ENCODE peak calls at places on chromosomes 7 and 10, in seven cellular contexts. A is IMR-90; I is CD4-positive, alpha-beta T cell; L is right atrium auricular region; B is cardiac fibroblast; O is HFFc6; U is astrocyte of the spinal cord. J is an unnamed sample.

GRCh38 chr10:34195364-34196057 is 619.6 kb downstream of the PARD3 start:
- DNase-seq in I (no peak), A (no peak), L (no peak), B (no peak), O (no peak), U (no peak), J (no peak)

GRCh38 chr10:42942279-42942932 is 134.5 kb upstream of the RET start:
- DNase-seq in U (no peak), L (peak), O (no peak), I (no peak), B (no peak), A (no peak), J (no peak)

GRCh38 chr7:101804087-101804631 is 13.3 kb upstream of the CUX1 start:
- DNase-seq in U (no peak), B (no peak), I (no peak), O (no peak), L (no peak), A (no peak), J (no peak)

GRCh38 chr7:93150200-93150835 is 2.1 kb upstream of the SAMD9L start:
- DNase-seq in L (no peak), O (peak), B (no peak), U (peak), I (no peak), A (peak), J (no peak)

GRCh38 chr7:16365952-16366351 is 55.4 kb downstream of the CRPPA start:
- DNase-seq in U (no peak), A (no peak), O (no peak), B (no peak), L (no peak), I (no peak), J (no peak)

GRCh38 chr7:120079022-120079421 is 194.0 kb upstream of the KCND2 start:
- DNase-seq in A (no peak), O (no peak), L (no peak), U (no peak), B (no peak), I (no peak), J (no peak)

GRCh38 chr10:8069627-8070026 is 15.1 kb downstream of the GATA3 start:
- DNase-seq in U (peak), I (no peak), L (no peak), O (peak), A (peak), B (no peak), J (no peak)

GRCh38 chr7:43639858-43640491 is 57.1 kb downstream of the STK17A start:
- DNase-seq in U (peak), A (peak), B (peak), O (peak), L (no peak), I (no peak), J (no peak)

GRCh38 chr10:69421611-69422308 is 5.0 kb upstream of the TACR2 start:
- DNase-seq in O (no peak), A (peak), I (no peak), U (no peak), L (peak), B (peak), J (no peak)

GRCh38 chr7:108568801-108569380 is 615 bp downstream of the THAP5 start:
- DNase-seq in L (no peak), B (no peak), O (no peak), I (no peak), A (no peak), U (no peak), J (no peak)
- TF ChIP-seq CTCF in L (no peak), B (no peak), O (no peak), I (no peak), A (no peak), U (no peak), J (no peak)

GRCh38 chr10:124744047-124744687 is at the start of gene FAM53B:
- DNase-seq in L (no peak), B (peak), U (peak), I (peak), A (peak), O (peak), J (peak)

GRCh38 chr10:124741922-124742417 is 2.2 kb downstream of the FAM53B start:
- DNase-seq in L (peak), B (no peak), I (no peak), U (no peak), A (no peak), O (no peak), J (no peak)

GRCh38 chr10:124741281-124741921 is 2.8 kb downstream of the FAM53B start:
- DNase-seq in U (peak), L (peak), A (peak), I (peak), B (peak), O (peak), J (peak)

GRCh38 chr10:124743188-124744046 is 761 bp downstream of the FAM53B start:
- DNase-seq in B (peak), U (peak), I (no peak), L (no peak), A (no peak), O (peak), J (peak)

DNA sequence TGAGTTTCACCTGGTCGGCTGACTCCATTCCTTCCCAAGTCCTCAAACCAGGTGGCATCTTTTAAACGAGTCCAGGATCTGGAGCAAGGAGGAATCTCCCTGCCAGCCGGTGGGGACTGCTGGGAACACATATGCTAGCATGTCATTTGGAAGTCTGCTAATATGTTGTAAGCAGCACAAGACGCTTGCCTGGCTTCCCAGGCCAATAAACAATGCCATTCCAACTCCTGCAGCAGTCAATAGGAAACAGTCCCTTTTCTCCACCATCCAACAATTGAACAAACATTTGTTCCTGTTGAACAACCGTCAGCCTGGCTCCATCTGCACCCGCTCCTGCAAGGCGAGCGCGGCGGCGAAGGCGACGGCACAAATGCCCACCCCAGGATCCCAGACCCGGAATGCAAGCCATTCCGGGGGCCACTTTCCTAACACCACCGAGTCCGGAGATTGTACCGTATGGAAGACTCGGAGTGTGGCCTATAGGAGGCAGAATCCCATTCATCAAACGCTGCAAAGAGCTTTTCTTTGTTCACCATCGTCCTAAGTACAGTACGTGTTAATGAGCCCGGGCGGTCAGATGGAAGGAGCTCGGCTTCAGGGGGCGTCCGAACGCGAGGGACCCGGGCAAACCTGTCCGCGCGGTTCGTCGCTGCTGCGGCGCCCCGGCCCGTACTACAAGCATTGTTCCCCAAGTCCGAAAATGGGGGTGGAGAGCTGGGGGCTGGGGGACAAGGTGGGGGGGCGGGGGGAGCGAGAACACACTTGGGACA is 1.6 kb downstream of the FAM53B start:
- DNase-seq in O (no peak), L (peak), I (no peak), U (no peak), A (no peak), B (peak), J (peak)
- TF ChIP-seq CTCF in O (peak), L (peak), I (no peak), U (peak), A (no peak), B (peak), J (peak)

GRCh38 chr7:47553309-47553708 is 28.6 kb downstream of the TNS3 start:
- DNase-seq in L (no peak), B (no peak), U (no peak), O (peak), A (peak), I (no peak), J (no peak)
- TF ChIP-seq CTCF in L (no peak), B (no peak), U (no peak), O (no peak), A (no peak), I (no peak), J (no peak)

GRCh38 chr7:1591876-1592275 is 22.0 kb upstream of the PSMG3 start:
- DNase-seq in O (no peak), A (no peak), B (no peak), U (no peak), I (no peak), L (no peak), J (no peak)

GRCh38 chr7:1592299-1592842 is 22.5 kb upstream of the PSMG3 start:
- DNase-seq in I (no peak), U (no peak), L (no peak), O (no peak), B (no peak), A (no peak), J (no peak)

GRCh38 chr7:1595027-1595426 is 25.2 kb upstream of the PSMG3 start:
- DNase-seq in L (no peak), O (no peak), U (no peak), A (no peak), B (no peak), I (no peak), J (no peak)

GRCh38 chr7:1593904-1594421 is 24.1 kb upstream of the PSMG3 start:
- DNase-seq in U (no peak), I (no peak), B (no peak), O (no peak), A (no peak), L (no peak), J (no peak)

DNA sequence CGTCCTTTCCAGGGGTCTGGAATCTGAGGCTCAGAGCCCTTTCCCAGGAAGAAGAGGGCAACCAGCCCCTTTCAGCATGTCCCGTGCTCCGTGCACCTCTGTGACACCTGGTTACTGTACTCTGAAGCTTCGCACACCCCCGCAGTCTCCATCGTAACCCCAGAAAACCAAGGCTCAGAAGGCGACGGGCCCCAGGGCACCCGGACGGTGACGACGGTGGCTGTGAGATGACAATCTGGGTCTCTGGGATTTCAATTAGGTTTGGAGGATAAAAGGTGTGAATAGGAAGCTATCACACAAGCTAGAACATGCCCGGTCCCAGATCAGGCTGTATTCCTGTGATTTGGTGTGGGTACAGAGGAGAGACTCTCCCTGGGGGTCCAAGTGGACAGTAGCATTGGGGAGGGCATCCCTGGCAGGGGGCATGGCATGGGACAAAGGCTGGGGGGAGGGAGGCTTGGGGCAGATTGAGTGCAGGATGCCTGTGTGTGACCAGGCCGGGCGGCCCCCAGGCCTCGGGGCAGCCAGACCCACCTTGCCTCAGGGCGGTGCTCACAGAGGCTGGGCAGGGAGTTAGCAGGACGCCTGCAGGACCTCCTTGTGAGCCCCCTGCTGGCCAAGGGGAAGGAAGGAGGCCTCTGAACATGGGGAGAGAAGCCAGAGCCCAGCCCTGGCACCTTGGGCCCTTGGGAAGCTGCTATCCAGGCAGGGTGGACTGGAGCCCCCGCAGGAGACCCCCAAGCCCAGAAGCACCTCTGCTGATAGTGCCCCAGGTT is 23.4 kb upstream of the PSMG3 start:
- DNase-seq in U (no peak), O (no peak), L (no peak), I (no peak), B (peak), A (no peak), J (no peak)
- TF ChIP-seq CTCF in U (peak), O (peak), L (peak), I (no peak), B (peak), A (peak), J (peak)

GRCh38 chr7:73894851-73895441 is 34.0 kb downstream of the TMEM270 start:
- DNase-seq in I (no peak), O (peak), L (peak), A (peak), B (peak), U (peak), J (no peak)
- TF ChIP-seq CTCF in I (no peak), O (peak), L (peak), A (peak), B (no peak), U (no peak), J (no peak)

DNA sequence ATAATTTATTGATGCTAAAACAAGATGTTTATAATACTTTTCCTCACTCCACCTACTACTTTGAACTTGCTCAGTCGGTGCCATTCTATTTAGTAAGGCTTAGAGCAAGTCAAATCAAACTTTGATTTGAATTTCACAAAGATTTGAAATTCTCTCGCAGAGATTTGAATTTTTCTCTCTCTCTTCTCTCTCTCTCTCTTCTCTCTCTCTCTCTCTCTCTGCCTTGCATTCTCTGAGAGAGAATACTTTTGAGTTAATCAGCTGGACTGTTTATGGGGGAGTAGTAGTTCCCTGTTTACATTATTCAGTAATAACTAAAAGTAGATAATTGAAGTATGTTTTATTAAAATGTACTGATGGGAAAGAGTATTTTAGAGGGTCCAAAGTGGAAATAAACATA is 488.5 kb upstream of the ANKRD30A start:
- DNase-seq in A (peak), O (no peak), B (no peak), L (no peak), U (no peak), I (no peak), J (no peak)
- TF ChIP-seq CTCF in A (no peak), O (no peak), B (no peak), L (no peak), U (no peak), I (no peak), J (no peak)

GRCh38 chr7:69018200-69018599 is 580.1 kb upstream of the AUTS2 start:
- DNase-seq in O (no peak), A (no peak), I (no peak), L (no peak), B (no peak), U (no peak), J (no peak)
- TF ChIP-seq CTCF in O (no peak), A (no peak), I (no peak), L (no peak), B (no peak), U (peak), J (peak)

DNA sequence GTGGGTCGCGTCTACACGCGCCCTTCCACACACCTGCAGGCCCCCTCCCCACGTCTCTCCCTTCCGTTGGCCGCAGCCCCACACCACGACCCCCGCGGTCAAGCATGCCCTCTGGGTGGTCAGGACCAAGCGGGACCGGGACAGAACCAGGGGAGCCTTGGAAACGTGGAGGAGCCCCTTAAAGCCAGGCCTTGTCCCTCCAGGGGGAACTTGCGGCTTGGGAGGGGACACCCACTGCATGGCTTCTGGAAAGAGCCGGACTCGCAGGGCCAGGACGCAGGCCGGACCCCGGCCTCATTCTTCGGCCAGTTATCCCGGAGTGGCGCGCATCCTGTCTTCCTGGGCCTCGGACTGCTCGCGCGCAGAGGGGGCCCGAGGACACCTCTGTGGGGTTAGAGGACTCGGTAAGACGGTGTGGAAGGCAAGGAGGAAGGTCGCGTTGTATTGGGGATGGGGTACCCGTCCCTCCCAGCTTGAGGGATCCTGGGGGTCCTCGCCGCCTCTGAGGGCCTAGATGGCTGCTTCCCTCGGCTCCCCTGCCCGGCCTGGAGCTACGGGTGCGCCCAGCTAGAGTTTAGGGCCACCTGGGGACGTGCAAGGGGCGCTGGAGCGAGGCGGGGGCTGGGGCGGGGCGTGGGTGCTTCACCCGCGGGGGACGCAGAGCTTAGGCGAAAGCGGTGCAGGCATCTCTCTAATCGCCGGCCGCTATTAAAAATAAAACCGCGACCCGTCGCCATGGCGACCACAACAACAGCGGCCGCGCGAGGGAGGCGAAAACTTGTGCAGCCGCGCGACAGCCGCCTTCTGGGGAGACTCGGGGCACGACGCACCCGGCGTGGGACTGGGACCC is 1.8 kb upstream of the PDGFA start:
- DNase-seq in I (no peak), A (peak), L (peak), B (peak), U (peak), O (peak), J (peak)
- TF ChIP-seq CTCF in I (no peak), A (no peak), L (no peak), B (no peak), U (no peak), O (no peak), J (no peak)

J was measured in neural crest cell.